ENCODE peak calls at places on chromosomes 2 and 18, in seven cellular contexts. One of them, this sample, is unnamed.

GRCh38 chr2:213422211-213422610 is 137.9 kb downstream of the SPAG16 start:
- DNase-seq in HCT116: no peak
- DNase-seq in H1: no peak
- DNase-seq in K562: no peak
- DNase-seq in GM12878: no peak
- DNase-seq in HepG2: no peak
- DNase-seq in SK-N-SH: no peak
- DNase-seq in this sample: no peak

GRCh38 chr2:207474871-207475485 is 54.8 kb upstream of the CREB1 start:
- DNase-seq in HepG2: peak; percentile 47
- DNase-seq in SK-N-SH: peak; percentile 44
- DNase-seq in K562: peak; percentile 30
- DNase-seq in GM12878: no peak
- DNase-seq in HCT116: peak; percentile 39
- DNase-seq in H1: no peak
- DNase-seq in this sample: no peak

GRCh38 chr2:28754321-28754720 is 2.7 kb downstream of the PPP1CB start:
- DNase-seq in K562: peak; percentile 21
- DNase-seq in HepG2: no peak
- DNase-seq in HCT116: no peak
- DNase-seq in GM12878: no peak
- DNase-seq in H1: no peak
- DNase-seq in SK-N-SH: no peak
- DNase-seq in this sample: peak; percentile 4

GRCh38 chr2:126825306-126825705 is 73.4 kb upstream of the TEX51 start:
- DNase-seq in K562: no peak
- DNase-seq in SK-N-SH: no peak
- DNase-seq in H1: no peak
- DNase-seq in HCT116: no peak
- DNase-seq in GM12878: no peak
- DNase-seq in HepG2: no peak
- DNase-seq in this sample: no peak

GRCh38 chr18:66334534-66334933 is 269.4 kb downstream of the CDH19 start:
- DNase-seq in K562: no peak
- DNase-seq in HepG2: no peak
- DNase-seq in H1: no peak
- DNase-seq in SK-N-SH: no peak
- DNase-seq in GM12878: no peak
- DNase-seq in HCT116: no peak
- DNase-seq in this sample: no peak

GRCh38 chr2:187499941-187500532 is 52.0 kb upstream of the CALCRL start:
- DNase-seq in HepG2: peak; percentile 66
- DNase-seq in K562: peak; percentile 57
- DNase-seq in GM12878: no peak
- DNase-seq in HCT116: peak; percentile 54
- DNase-seq in H1: no peak
- DNase-seq in SK-N-SH: peak; percentile 22
- DNase-seq in this sample: peak; percentile 58

GRCh38 chr2:127219716-127220090 is 396 bp downstream of the CYP27C1 start:
- DNase-seq in HepG2: no peak
- DNase-seq in K562: no peak
- DNase-seq in GM12878: no peak
- DNase-seq in H1: no peak
- DNase-seq in SK-N-SH: peak; percentile 82
- DNase-seq in HCT116: no peak
- DNase-seq in this sample: no peak

GRCh38 chr18:50637961-50638622 is 78.2 kb downstream of the MAPK4 start:
- DNase-seq in K562: no peak
- DNase-seq in GM12878: no peak
- DNase-seq in HepG2: no peak
- DNase-seq in H1: no peak
- DNase-seq in SK-N-SH: no peak
- DNase-seq in HCT116: no peak
- DNase-seq in this sample: no peak

GRCh38 chr2:28250006-28250405 is 142.7 kb upstream of the FOSL2 start:
- DNase-seq in HCT116: peak; percentile 8
- DNase-seq in H1: peak; percentile 43
- DNase-seq in K562: no peak
- DNase-seq in HepG2: no peak
- DNase-seq in GM12878: no peak
- DNase-seq in SK-N-SH: no peak
- DNase-seq in this sample: no peak

GRCh38 chr2:134737671-134738070 is 18.9 kb upstream of the TMEM163 start:
- DNase-seq in HCT116: no peak
- DNase-seq in H1: no peak
- DNase-seq in HepG2: no peak
- DNase-seq in SK-N-SH: no peak
- DNase-seq in K562: no peak
- DNase-seq in GM12878: no peak
- DNase-seq in this sample: no peak

GRCh38 chr2:217981084-217981730 is 21.6 kb downstream of the TNS1 start:
- DNase-seq in HCT116: no peak
- DNase-seq in H1: no peak
- DNase-seq in SK-N-SH: no peak
- DNase-seq in GM12878: no peak
- DNase-seq in HepG2: no peak
- DNase-seq in K562: no peak
- DNase-seq in this sample: no peak

GRCh38 chr2:96916156-96917007 is 46.5 kb upstream of the SEMA4C start:
- DNase-seq in GM12878: no peak
- DNase-seq in SK-N-SH: no peak
- DNase-seq in HepG2: no peak
- DNase-seq in K562: no peak
- DNase-seq in HCT116: no peak
- DNase-seq in H1: no peak
- DNase-seq in this sample: no peak

GRCh38 chr2:15920696-15921095 is 19.7 kb upstream of the MYCN start:
- DNase-seq in K562: no peak
- DNase-seq in GM12878: no peak
- DNase-seq in HCT116: no peak
- DNase-seq in HepG2: no peak
- DNase-seq in H1: no peak
- DNase-seq in SK-N-SH: no peak
- DNase-seq in this sample: no peak

GRCh38 chr2:45595724-45596435 is 15.2 kb downstream of the SRBD1 start:
- DNase-seq in HCT116: no peak
- DNase-seq in K562: no peak
- DNase-seq in SK-N-SH: no peak
- DNase-seq in HepG2: no peak
- DNase-seq in GM12878: no peak
- DNase-seq in H1: no peak
- DNase-seq in this sample: no peak

GRCh38 chr18:37534627-37535026 is 31.0 kb downstream of the CELF4 start:
- DNase-seq in K562: no peak
- DNase-seq in H1: no peak
- DNase-seq in HCT116: no peak
- DNase-seq in SK-N-SH: peak; percentile 65
- DNase-seq in GM12878: no peak
- DNase-seq in HepG2: no peak
- DNase-seq in this sample: no peak

GRCh38 chr2:10987861-10988260 is 76.1 kb downstream of the KCNF1 start:
- DNase-seq in GM12878: no peak
- DNase-seq in HCT116: no peak
- DNase-seq in H1: no peak
- DNase-seq in SK-N-SH: no peak
- DNase-seq in HepG2: no peak
- DNase-seq in K562: no peak
- DNase-seq in this sample: no peak

GRCh38 chr18:23550898-23551297 is 35.4 kb downstream of the NPC1 start:
- DNase-seq in HepG2: no peak
- DNase-seq in GM12878: no peak
- DNase-seq in SK-N-SH: no peak
- DNase-seq in HCT116: no peak
- DNase-seq in K562: no peak
- DNase-seq in H1: no peak
- DNase-seq in this sample: peak; percentile 87

GRCh38 chr18:3466872-3467271 is 16.9 kb downstream of the TGIF1 start:
- DNase-seq in SK-N-SH: no peak
- DNase-seq in GM12878: no peak
- DNase-seq in K562: no peak
- DNase-seq in HepG2: no peak
- DNase-seq in H1: no peak
- DNase-seq in HCT116: no peak
- DNase-seq in this sample: no peak

GRCh38 chr2:149431337-149431736 is 101.0 kb downstream of the LYPD6 start:
- DNase-seq in HCT116: no peak
- DNase-seq in K562: no peak
- DNase-seq in HepG2: no peak
- DNase-seq in SK-N-SH: no peak
- DNase-seq in GM12878: no peak
- DNase-seq in H1: no peak
- DNase-seq in this sample: no peak

GRCh38 chr2:70726947-70727725 is 40.9 kb downstream of the ADD2 start:
- DNase-seq in K562: no peak
- DNase-seq in SK-N-SH: no peak
- DNase-seq in GM12878: no peak
- DNase-seq in H1: no peak
- DNase-seq in HCT116: peak; percentile 4
- DNase-seq in HepG2: no peak
- DNase-seq in this sample: no peak

GRCh38 chr2:216739035-216739434 is 43.7 kb upstream of the IGFBP5 start:
- DNase-seq in K562: no peak
- DNase-seq in H1: no peak
- DNase-seq in HCT116: no peak
- DNase-seq in GM12878: no peak
- DNase-seq in HepG2: no peak
- DNase-seq in SK-N-SH: no peak
- DNase-seq in this sample: peak; percentile 18

GRCh38 chr2:216743781-216744180 is 48.4 kb upstream of the IGFBP5 start:
- DNase-seq in K562: no peak
- DNase-seq in HCT116: no peak
- DNase-seq in GM12878: no peak
- DNase-seq in HepG2: no peak
- DNase-seq in H1: no peak
- DNase-seq in SK-N-SH: no peak
- DNase-seq in this sample: no peak

GRCh38 chr2:216741223-216741593 is 45.9 kb upstream of the IGFBP5 start:
- DNase-seq in H1: no peak
- DNase-seq in HCT116: no peak
- DNase-seq in GM12878: no peak
- DNase-seq in HepG2: no peak
- DNase-seq in K562: no peak
- DNase-seq in SK-N-SH: no peak
- DNase-seq in this sample: no peak

GRCh38 chr2:216742411-216742810 is 47.1 kb upstream of the IGFBP5 start:
- DNase-seq in GM12878: no peak
- DNase-seq in H1: no peak
- DNase-seq in K562: no peak
- DNase-seq in HCT116: no peak
- DNase-seq in HepG2: no peak
- DNase-seq in SK-N-SH: no peak
- DNase-seq in this sample: no peak

DNA sequence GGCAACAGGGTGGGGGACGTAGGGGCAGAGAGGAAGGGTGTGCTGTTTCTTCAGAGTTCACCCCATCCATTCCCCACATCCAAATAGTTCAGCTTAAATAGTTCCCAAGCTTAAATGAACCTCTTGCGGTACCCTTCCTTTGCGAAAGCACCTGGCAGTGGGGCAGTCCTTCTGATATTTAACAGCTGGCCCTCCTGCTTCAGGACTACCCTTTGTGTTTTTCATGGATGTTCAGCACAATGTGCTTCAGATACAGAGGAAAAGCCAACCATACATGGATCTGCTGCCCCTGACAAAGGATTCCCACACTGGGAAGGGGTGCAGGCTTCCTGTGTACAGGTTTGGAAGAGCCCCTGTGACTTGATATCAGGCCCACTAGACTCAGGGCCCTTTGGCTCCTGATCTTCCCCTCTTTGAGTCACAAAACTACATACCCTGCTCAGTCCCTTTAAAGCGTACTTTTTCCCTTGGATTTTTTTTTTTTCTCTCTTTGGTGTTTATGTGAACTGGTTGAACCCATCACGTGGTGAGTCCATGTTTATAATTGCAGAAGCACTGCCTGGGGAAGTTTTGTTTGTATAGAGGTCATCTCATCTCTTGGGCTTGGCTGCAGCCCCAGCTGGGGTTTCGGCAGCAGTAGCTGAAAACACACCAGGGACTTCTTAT is 45.3 kb upstream of the IGFBP5 start:
- DNase-seq in H1: no peak
- DNase-seq in GM12878: no peak
- DNase-seq in HepG2: peak; percentile 47
- DNase-seq in SK-N-SH: no peak
- DNase-seq in K562: no peak
- DNase-seq in HCT116: no peak
- DNase-seq in this sample: no peak
- TF ChIP-seq JUND in H1: no peak
- TF ChIP-seq JUND in GM12878: no peak
- TF ChIP-seq JUND in HepG2: no peak
- TF ChIP-seq JUND in SK-N-SH: no peak
- TF ChIP-seq JUND in K562: no peak
- TF ChIP-seq JUND in HCT116: no peak
- TF ChIP-seq JUND in this sample: no peak

GRCh38 chr2:202425036-202425435 is 48.9 kb downstream of the BMPR2 start:
- DNase-seq in SK-N-SH: no peak
- DNase-seq in K562: no peak
- DNase-seq in HCT116: no peak
- DNase-seq in GM12878: no peak
- DNase-seq in HepG2: no peak
- DNase-seq in H1: no peak
- DNase-seq in this sample: no peak
- TF ChIP-seq JUND in SK-N-SH: no peak
- TF ChIP-seq JUND in K562: no peak
- TF ChIP-seq JUND in HCT116: peak; percentile 46
- TF ChIP-seq JUND in GM12878: no peak
- TF ChIP-seq JUND in HepG2: no peak
- TF ChIP-seq JUND in H1: no peak
- TF ChIP-seq JUND in this sample: no peak

GRCh38 chr2:101188683-101189405 is 37.7 kb upstream of the TBC1D8 start:
- DNase-seq in HepG2: peak; percentile 70
- DNase-seq in GM12878: no peak
- DNase-seq in HCT116: peak; percentile 21
- DNase-seq in SK-N-SH: peak; percentile 74
- DNase-seq in H1: no peak
- DNase-seq in K562: peak; percentile 59
- DNase-seq in this sample: no peak
- TF ChIP-seq JUND in HepG2: no peak
- TF ChIP-seq JUND in GM12878: no peak
- TF ChIP-seq JUND in HCT116: no peak
- TF ChIP-seq JUND in SK-N-SH: no peak
- TF ChIP-seq JUND in H1: no peak
- TF ChIP-seq JUND in K562: no peak
- TF ChIP-seq JUND in this sample: no peak

DNA sequence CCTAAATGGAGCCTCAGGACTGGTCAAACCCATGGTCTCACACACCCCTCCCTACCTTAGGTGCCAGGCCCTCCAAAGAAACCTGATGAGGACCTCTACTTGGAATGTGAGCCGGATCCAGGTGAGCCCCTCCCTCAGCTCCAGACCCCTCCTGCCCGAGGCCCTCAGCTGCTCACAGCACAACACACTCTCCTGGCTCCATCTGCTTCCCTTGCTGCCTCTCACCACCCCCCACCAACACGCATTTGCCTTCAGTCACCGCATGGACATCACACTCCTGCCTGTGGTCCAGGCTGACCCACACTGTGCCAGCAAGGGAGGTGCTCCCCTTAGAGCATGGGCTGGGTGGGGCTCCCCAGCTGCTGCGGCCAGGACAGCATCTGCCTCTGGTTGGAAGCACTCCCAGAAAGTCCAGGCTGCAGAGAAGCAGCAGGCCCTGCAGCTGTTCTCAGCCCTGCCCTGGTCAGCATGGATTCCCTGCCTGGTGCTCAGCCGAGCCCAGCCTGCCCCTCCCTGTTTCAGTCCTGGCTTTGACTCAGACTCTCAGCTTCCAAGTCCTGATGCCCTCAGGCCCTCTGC is 15.1 kb downstream of the SH2D6 start:
- DNase-seq in HepG2: no peak
- DNase-seq in K562: no peak
- DNase-seq in SK-N-SH: peak; percentile 91
- DNase-seq in HCT116: no peak
- DNase-seq in H1: no peak
- DNase-seq in GM12878: no peak
- DNase-seq in this sample: no peak
- TF ChIP-seq JUND in HepG2: no peak
- TF ChIP-seq JUND in K562: no peak
- TF ChIP-seq JUND in SK-N-SH: no peak
- TF ChIP-seq JUND in HCT116: no peak
- TF ChIP-seq JUND in H1: no peak
- TF ChIP-seq JUND in GM12878: no peak
- TF ChIP-seq JUND in this sample: no peak

This sample was measured in T47D.